ENCODE peak calls at places on chromosome 6, in six cellular contexts. B is GM23338, V is GM23248, R is Karpas-422, J is PC-9, C is PC-3. G is an unnamed sample. For H3K9me2, the result is how much of the 10 kb centered on the place peaks cover.

GRCh38 chr6:133890941-133891813 is 2.3 kb downstream of the TCF21 start:
- DNase-seq in V (peak), J (peak), C (no peak), R (no peak), B (peak), G (no peak)

GRCh38 chr6:28648878-28649375 is 123.2 kb downstream of the GPX5 start:
- DNase-seq in C (peak), R (no peak), J (no peak), B (peak), V (peak), G (no peak)

GRCh38 chr6:3232017-3232838 is 4.8 kb upstream of the TUBB2B start:
- DNase-seq in R (no peak), V (no peak), J (no peak), B (peak), C (no peak), G (no peak)

GRCh38 chr6:134740473-134741192 is 209.3 kb downstream of the ALDH8A1 start:
- DNase-seq in R (no peak), J (no peak), V (peak), C (no peak), B (no peak), G (no peak)

GRCh38 chr6:161549977-161550655 is 276.3 kb upstream of the AGPAT4 start:
- DNase-seq in C (peak), V (peak), R (no peak), B (peak), J (no peak), G (peak)

GRCh38 chr6:27383011-27383410 is 5.5 kb upstream of the ZNF391 start:
- DNase-seq in V (no peak), J (no peak), C (no peak), R (no peak), B (no peak), G (no peak)

GRCh38 chr6:11096109-11096508 is 2.5 kb downstream of the SMIM13 start:
- DNase-seq in V (peak), C (peak), J (peak), R (peak), B (peak), G (peak)

GRCh38 chr6:139525415-139525814 is 151.0 kb upstream of the CITED2 start:
- DNase-seq in J (no peak), V (no peak), R (no peak), B (no peak), C (no peak), G (no peak)

GRCh38 chr6:42512498-42513042 is 51.3 kb upstream of the UBR2 start:
- DNase-seq in C (no peak), R (no peak), V (no peak), B (peak), J (no peak), G (no peak)

GRCh38 chr6:120303527-120303926 is 954.0 kb upstream of the MAN1A1 start:
- DNase-seq in J (no peak), C (no peak), V (no peak), B (no peak), R (no peak), G (no peak)
- H3K9me2 ChIP-seq in J (under half), C (under half), V (under half), B (under half), R (under half), G (under half)

DNA sequence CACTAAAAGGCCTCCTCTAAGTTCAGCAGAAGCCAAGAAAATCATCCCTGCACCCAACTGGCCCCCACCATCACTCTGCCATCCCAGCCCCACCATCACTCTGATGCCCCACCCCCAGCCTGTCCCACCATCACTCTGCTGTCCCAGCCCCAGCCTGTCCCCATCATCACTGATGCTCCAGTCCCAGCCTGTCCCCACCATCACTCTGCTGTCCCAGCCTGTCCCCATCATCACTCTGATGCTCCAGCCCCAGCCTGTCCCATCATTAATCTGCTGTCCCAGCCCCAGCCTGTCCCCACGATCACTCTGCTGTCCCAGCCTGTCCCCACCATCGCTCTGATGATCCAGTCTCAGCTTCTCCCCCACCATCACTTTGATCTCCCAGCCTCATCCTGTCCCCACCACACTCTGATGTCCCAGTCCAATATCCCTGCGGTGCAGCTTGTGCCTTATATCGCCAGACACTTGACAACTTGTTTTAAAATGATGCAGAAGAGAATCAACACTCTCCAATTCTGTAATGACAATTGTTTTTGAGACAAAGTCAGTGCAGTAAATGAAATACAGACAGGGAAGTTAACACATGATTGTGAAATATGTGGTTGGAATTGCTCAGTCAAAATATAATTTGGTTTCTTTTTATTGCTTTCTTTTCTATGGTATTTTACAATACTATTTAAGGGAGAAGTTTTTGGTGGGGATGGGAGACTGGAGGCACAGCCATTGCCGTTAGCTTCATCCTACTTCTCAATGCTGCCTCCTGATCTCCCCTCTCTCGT is 100.8 kb downstream of the TNFAIP3 start:
- DNase-seq in V (peak), B (no peak), C (no peak), R (no peak), J (no peak), G (no peak)
- H3K27ac ChIP-seq in V (no peak), B (no peak), C (no peak), R (no peak), J (no peak), G (no peak)

GRCh38 chr6:44525761-44526351 is 138.3 kb downstream of the CDC5L start:
- DNase-seq in C (no peak), V (no peak), R (no peak), J (no peak), B (no peak), G (no peak)
- H3K9me2 ChIP-seq in C (under half), V (under half), R (under half), J (under half), B (under half), G (under half)

DNA sequence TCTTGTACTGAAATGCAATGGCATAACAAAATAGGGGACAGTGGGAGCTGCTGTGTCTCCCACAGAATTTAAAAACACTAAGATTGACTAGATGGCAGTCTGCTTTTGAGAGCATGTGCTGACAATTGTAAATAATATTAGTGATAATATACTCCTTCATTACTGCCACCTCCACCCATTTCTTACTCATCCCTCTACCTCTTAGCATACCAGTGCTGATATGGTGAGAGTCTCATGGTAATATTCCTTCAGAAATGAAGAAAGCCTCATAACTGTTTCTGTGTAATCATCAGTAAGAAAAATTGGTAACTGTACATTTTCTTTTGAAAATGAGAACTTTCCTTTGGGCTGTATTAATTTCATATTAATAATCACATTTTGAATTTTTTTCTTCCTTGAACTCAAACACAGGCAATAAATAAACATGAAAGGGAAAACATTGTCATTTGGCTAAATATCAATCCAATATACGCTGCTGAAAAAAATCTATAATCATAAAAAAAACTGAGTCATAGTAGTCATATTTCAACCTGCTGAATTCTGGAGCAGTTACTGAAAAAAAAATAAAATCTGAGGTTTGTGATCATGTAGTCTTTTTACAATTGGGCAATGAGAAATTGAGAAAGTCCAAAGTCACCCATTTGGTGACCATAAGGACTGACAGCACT is 34.6 kb downstream of the FAM83B start:
- DNase-seq in B (no peak), J (no peak), R (no peak), C (peak), V (no peak), G (no peak)
- H3K27ac ChIP-seq in B (no peak), J (no peak), R (no peak), C (peak), V (no peak), G (peak)

GRCh38 chr6:136201735-136202134 is 48.4 kb downstream of the MTFR2 start:
- DNase-seq in J (no peak), B (no peak), C (peak), R (no peak), V (peak), G (no peak)
- H3K9me2 ChIP-seq in J (under half), B (under half), C (under half), R (under half), V (under half), G (under half)

DNA sequence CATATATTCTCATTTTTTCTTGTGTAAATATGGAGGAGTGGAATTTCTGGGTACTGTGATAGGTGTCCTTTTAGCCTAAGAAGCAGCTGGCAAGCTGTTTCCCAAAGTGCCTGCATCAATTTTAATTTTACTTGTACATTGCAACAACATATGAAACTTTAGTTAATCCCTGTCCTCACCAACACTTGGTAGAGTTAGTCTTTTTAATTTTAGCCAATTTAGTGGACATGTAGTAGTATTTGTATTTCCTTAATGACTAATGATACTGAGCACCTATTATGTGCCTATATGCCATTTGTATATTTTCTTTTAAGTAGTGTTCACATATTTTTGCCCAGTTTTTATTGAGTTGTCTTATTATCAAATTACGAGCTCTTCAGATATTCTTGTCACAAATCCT is 46.8 kb upstream of the NOX3 start:
- DNase-seq in B (no peak), R (no peak), C (no peak), V (no peak), J (no peak), G (no peak)
- H3K27ac ChIP-seq in B (no peak), R (no peak), C (no peak), V (no peak), J (no peak), G (no peak)